ENCODE peak calls at places on chromosomes 12 and 14, in seven cellular contexts. L, J, S, T, Y, V and I are unnamed samples.

GRCh38 chr12:103841690-103842584 is 903 bp upstream of the NT5DC3 start:
- DNase-seq in L (no peak), J (peak), S (peak), T (peak), Y (peak), V (peak), I (peak)

GRCh38 chr12:12985817-12986408 is 14.2 kb downstream of the HEBP1 start:
- DNase-seq in L (no peak), J (peak), S (peak), T (peak), Y (no peak), V (no peak), I (no peak)

GRCh38 chr14:31206536-31207286 is 882 bp downstream of the HECTD1 start:
- DNase-seq in L (no peak), J (no peak), S (no peak), T (peak), Y (peak), V (no peak), I (no peak)

GRCh38 chr12:79618848-79619404 is 71.8 kb downstream of the PAWR start:
- DNase-seq in L (no peak), J (no peak), S (peak), T (peak), Y (no peak), V (no peak), I (no peak)

GRCh38 chr12:120584343-120585149 is 3.3 kb upstream of the POP5 start:
- DNase-seq in L (no peak), J (peak), S (no peak), T (peak), Y (peak), V (peak), I (no peak)

GRCh38 chr12:52119398-52120254 is 40.1 kb downstream of the SMIM41 start:
- DNase-seq in L (no peak), J (peak), S (no peak), T (peak), Y (no peak), V (peak), I (no peak)

GRCh38 chr12:89671469-89671868 is 37.2 kb downstream of the ATP2B1 start:
- DNase-seq in L (no peak), J (no peak), S (peak), T (no peak), Y (no peak), V (no peak), I (no peak)

GRCh38 chr12:46386360-46386867 is 13.8 kb upstream of the SLC38A2 start:
- DNase-seq in L (no peak), J (no peak), S (peak), T (peak), Y (no peak), V (no peak), I (peak)

GRCh38 chr14:26598081-26598671 is 343 bp upstream of the NOVA1 start:
- DNase-seq in L (peak), J (no peak), S (peak), T (peak), Y (peak), V (peak), I (no peak)

GRCh38 chr14:84646791-84647500 is 883.0 kb upstream of the FLRT2 start:
- DNase-seq in L (no peak), J (no peak), S (peak), T (no peak), Y (no peak), V (no peak), I (no peak)

GRCh38 chr12:6871052-6871957 is 1.8 kb downstream of the SPSB2 start:
- DNase-seq in L (no peak), J (peak), S (no peak), T (peak), Y (no peak), V (no peak), I (no peak)

GRCh38 chr14:65169351-65169750 is 67.0 kb upstream of the MAX start:
- DNase-seq in L (no peak), J (no peak), S (peak), T (no peak), Y (no peak), V (no peak), I (no peak)

GRCh38 chr14:65168840-65169239 is 66.5 kb upstream of the MAX start:
- DNase-seq in L (no peak), J (peak), S (no peak), T (peak), Y (no peak), V (no peak), I (no peak)

GRCh38 chr14:65167072-65167645 is 64.8 kb upstream of the MAX start:
- DNase-seq in L (no peak), J (no peak), S (no peak), T (no peak), Y (no peak), V (no peak), I (no peak)

GRCh38 chr14:65170768-65171251 is 68.5 kb upstream of the MAX start:
- DNase-seq in L (peak), J (no peak), S (peak), T (peak), Y (no peak), V (no peak), I (no peak)

GRCh38 chr14:65170318-65170717 is 68.0 kb upstream of the MAX start:
- DNase-seq in L (no peak), J (no peak), S (no peak), T (no peak), Y (no peak), V (no peak), I (no peak)
- H3K27ac ChIP-seq in L (no peak), J (no peak), S (no peak), T (peak), Y (no peak), V (no peak), I (no peak)

GRCh38 chr14:61343991-61344405 is 22.6 kb downstream of the PRKCH start:
- DNase-seq in L (no peak), J (no peak), S (no peak), T (no peak), Y (no peak), V (no peak), I (no peak)
- H3K27ac ChIP-seq in L (no peak), J (no peak), S (no peak), T (no peak), Y (peak), V (no peak), I (no peak)

DNA sequence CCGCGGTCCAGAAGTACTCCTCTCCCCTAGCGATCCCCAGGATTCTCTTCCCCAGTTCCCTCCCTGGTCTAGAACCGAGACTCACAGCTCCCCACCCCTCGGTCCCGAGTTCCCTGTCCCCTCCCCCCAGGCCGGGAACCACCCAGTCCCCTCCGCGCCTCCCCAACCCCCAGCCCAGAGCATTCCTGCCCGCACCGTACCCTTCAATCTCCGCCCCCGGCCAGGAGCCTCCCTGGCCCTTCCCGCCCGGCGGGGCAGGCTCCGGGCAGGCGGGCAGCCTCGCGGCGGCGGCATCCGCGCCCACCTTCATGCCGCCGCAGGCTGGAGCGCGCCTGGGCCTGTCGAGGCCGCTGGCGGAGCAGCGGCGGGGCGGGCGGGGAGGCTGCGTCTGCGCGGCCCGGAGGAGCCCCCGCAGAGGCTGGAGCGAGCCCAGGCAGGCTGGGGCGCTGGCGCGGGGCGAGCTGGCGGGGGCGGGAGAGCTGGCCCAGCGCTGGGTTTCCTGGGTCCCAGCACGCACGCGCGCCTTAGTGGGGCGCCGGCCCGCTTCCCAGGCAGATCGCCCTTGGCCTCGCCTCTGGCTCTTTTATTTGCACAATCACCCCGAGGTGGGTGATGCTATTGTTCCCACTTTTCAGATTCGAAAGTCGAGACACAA is 22.2 kb upstream of the GPR132 start:
- DNase-seq in L (no peak), J (no peak), S (peak), T (peak), Y (peak), V (no peak), I (no peak)
- H3K27ac ChIP-seq in L (no peak), J (peak), S (peak), T (no peak), Y (no peak), V (no peak), I (no peak)

GRCh38 chr14:80930836-80931389 is 10.6 kb downstream of the CEP128 start:
- DNase-seq in L (no peak), J (no peak), S (peak), T (peak), Y (no peak), V (no peak), I (no peak)
- H3K27ac ChIP-seq in L (no peak), J (no peak), S (no peak), T (peak), Y (no peak), V (no peak), I (no peak)

GRCh38 chr14:69500736-69501135 is 16.2 kb downstream of the PLEKHD1 start:
- DNase-seq in L (no peak), J (no peak), S (no peak), T (no peak), Y (peak), V (no peak), I (no peak)
- H3K27ac ChIP-seq in L (no peak), J (no peak), S (no peak), T (no peak), Y (no peak), V (no peak), I (no peak)